ENCODE peak calls at places on chromosomes 13 and 19, in seven cellular contexts. H, S, C, W, V, Y and E are unnamed samples.

GRCh38 chr19:51448011-51448744 is 10.1 kb downstream of the SIGLEC8 start:
- DNase-seq in H (no peak), S (no peak), C (no peak), W (no peak), V (no peak), Y (no peak), E (no peak)

GRCh38 chr19:3573162-3573857 is 566 bp downstream of the HMG20B start:
- DNase-seq in H (peak), S (no peak), C (no peak), W (peak), V (no peak), Y (no peak), E (no peak)

GRCh38 chr13:81540777-81541176 is 1199.9 kb upstream of the SPRY2 start:
- DNase-seq in H (no peak), S (no peak), C (no peak), W (no peak), V (no peak), Y (no peak), E (no peak)

GRCh38 chr19:33403221-33403972 is 29.9 kb downstream of the CEBPG start:
- DNase-seq in H (no peak), S (peak), C (no peak), W (peak), V (no peak), Y (no peak), E (no peak)

GRCh38 chr13:74217816-74218215 is 83.6 kb upstream of the KLF12 start:
- DNase-seq in H (no peak), S (no peak), C (no peak), W (no peak), V (peak), Y (no peak), E (no peak)

GRCh38 chr19:54207908-54208783 is 7.5 kb downstream of the RPS9 start:
- DNase-seq in H (peak), S (peak), C (peak), W (peak), V (peak), Y (no peak), E (no peak)

GRCh38 chr13:21945195-21945594 is 274.3 kb downstream of the FGF9 start:
- DNase-seq in H (no peak), S (no peak), C (no peak), W (no peak), V (no peak), Y (no peak), E (no peak)

GRCh38 chr19:49338691-49339363 is 3.6 kb downstream of the CD37 start:
- DNase-seq in H (peak), S (peak), C (peak), W (peak), V (no peak), Y (no peak), E (no peak)

GRCh38 chr13:22789027-22789593 is 391.7 kb upstream of the SGCG start:
- DNase-seq in H (no peak), S (no peak), C (no peak), W (no peak), V (no peak), Y (no peak), E (no peak)

GRCh38 chr19:3120611-3121231 is 15.1 kb upstream of the GNA15 start:
- DNase-seq in H (no peak), S (no peak), C (no peak), W (no peak), V (no peak), Y (no peak), E (no peak)

DNA sequence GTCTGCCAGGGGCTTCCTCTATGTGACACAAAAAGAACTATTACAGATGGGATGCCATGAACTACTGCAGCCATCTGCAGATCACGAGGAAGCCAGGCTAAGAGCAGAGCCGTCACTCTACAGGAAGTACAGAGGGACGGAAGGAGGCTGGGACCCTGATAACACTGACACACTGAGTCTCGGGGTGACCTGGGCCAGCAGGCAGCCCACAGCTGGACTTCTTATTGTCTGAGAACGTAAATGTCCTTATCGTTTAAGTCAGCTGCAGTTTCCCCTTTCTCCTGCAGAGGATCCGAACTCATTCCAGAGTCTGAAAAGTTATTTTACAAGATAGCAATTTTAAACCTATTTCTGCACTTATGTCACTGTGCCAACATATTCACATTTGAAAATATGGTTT is 20.7 kb downstream of the PARP4 start:
- DNase-seq in H (no peak), S (no peak), C (no peak), W (no peak), V (no peak), Y (no peak), E (no peak)
- TF ChIP-seq CTCF in H (no peak), S (no peak), C (no peak), W (no peak), V (peak), Y (no peak), E (no peak)

GRCh38 chr19:13841339-13842293 is 35.3 kb upstream of the NANOS3 start:
- DNase-seq in H (peak), S (peak), C (no peak), W (peak), V (no peak), Y (no peak), E (no peak)

GRCh38 chr19:13839193-13839937 is 37.6 kb upstream of the NANOS3 start:
- DNase-seq in H (peak), S (peak), C (peak), W (peak), V (peak), Y (no peak), E (no peak)

GRCh38 chr19:13838943-13839192 is 38.1 kb upstream of the NANOS3 start:
- DNase-seq in H (no peak), S (no peak), C (no peak), W (no peak), V (no peak), Y (no peak), E (no peak)

GRCh38 chr19:13840751-13841338 is 36.1 kb upstream of the NANOS3 start:
- DNase-seq in H (no peak), S (no peak), C (no peak), W (no peak), V (peak), Y (no peak), E (no peak)

DNA sequence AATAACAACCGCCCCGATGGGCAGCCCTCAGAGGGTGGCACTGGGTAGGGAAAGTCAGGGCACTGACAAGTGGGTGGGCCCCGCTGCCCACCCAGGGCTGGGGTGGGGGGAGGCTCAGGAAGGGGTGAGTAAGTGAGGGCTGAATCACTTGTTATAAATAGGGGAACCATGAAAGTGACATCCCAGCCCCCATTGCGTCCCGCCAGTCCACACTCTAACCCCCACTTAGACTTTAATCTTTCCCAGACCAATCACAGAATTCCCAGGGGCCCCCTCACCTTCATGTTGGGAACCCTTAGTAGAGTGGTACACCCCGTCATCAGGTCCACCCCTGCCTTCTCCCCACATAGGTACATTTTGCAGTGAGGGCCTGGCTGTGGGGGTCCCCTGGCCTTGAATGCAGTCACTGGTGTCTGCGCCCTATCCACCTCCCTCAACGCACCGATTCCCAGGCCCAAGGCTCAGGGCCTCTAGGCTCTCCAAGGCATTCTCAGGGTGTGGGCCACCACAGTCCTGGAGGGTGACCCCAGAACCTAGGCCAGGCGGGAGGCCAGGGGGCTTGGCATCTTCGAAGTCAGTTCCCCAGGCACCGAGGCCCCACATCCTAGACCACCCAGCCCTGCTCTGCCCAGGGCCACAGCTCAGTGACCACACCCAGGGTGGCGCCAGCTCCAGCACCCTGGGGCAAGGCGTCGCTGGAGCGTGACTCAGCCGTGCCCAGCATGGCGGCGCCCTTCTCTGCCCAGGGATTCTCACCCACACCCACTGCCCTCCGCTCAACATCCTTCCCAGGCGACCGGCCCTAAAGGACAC is 36.8 kb upstream of the NANOS3 start:
- DNase-seq in H (peak), S (peak), C (peak), W (peak), V (peak), Y (no peak), E (no peak)
- H3K4me3 ChIP-seq in H (peak), S (peak), C (peak), W (peak), V (peak), Y (peak), E (no peak)

GRCh38 chr19:18798384-18799352 is 7.6 kb upstream of the COMP start:
- DNase-seq in H (peak), S (peak), C (no peak), W (no peak), V (no peak), Y (no peak), E (no peak)
- TF ChIP-seq CTCF in H (no peak), S (no peak), C (peak), W (no peak), V (no peak), Y (no peak), E (no peak)

GRCh38 chr19:13505164-13505695 is 1.0 kb downstream of the CACNA1A start:
- DNase-seq in H (no peak), S (no peak), C (no peak), W (no peak), V (no peak), Y (no peak), E (no peak)

GRCh38 chr19:13503570-13504235 is 2.6 kb downstream of the CACNA1A start:
- DNase-seq in H (no peak), S (no peak), C (no peak), W (no peak), V (no peak), Y (no peak), E (no peak)

GRCh38 chr19:13506550-13506878 is 235 bp upstream of the CACNA1A start:
- DNase-seq in H (no peak), S (no peak), C (no peak), W (no peak), V (peak), Y (no peak), E (no peak)

GRCh38 chr19:13507053-13507611 is 853 bp upstream of the CACNA1A start:
- DNase-seq in H (no peak), S (no peak), C (no peak), W (no peak), V (peak), Y (no peak), E (no peak)

GRCh38 chr19:13505761-13506549 is at the start of gene CACNA1A:
- DNase-seq in H (no peak), S (no peak), C (no peak), W (no peak), V (peak), Y (no peak), E (no peak)
- H3K4me3 ChIP-seq in H (peak), S (peak), C (peak), W (peak), V (peak), Y (no peak), E (no peak)

GRCh38 chr19:10653482-10653731 is 739 bp upstream of the ILF3 start:
- DNase-seq in H (no peak), S (no peak), C (no peak), W (no peak), V (no peak), Y (no peak), E (no peak)

GRCh38 chr19:10651821-10652220 is 2.3 kb upstream of the ILF3 start:
- DNase-seq in H (no peak), S (no peak), C (no peak), W (no peak), V (no peak), Y (no peak), E (no peak)

GRCh38 chr19:10653732-10654609 is at the start of gene ILF3:
- DNase-seq in H (peak), S (peak), C (peak), W (peak), V (peak), Y (peak), E (peak)

GRCh38 chr19:10654610-10655456 is 687 bp downstream of the ILF3 start:
- DNase-seq in H (peak), S (peak), C (peak), W (peak), V (peak), Y (no peak), E (no peak)

GRCh38 chr19:10655457-10656312 is 1.5 kb downstream of the ILF3 start:
- DNase-seq in H (peak), S (peak), C (no peak), W (no peak), V (peak), Y (no peak), E (no peak)
- TF ChIP-seq CTCF in H (no peak), S (peak), C (peak), W (no peak), V (peak), Y (no peak), E (peak)

GRCh38 chr19:1854032-1854541 is 5.8 kb upstream of the REXO1 start:
- DNase-seq in H (no peak), S (no peak), C (no peak), W (no peak), V (no peak), Y (no peak), E (no peak)

GRCh38 chr19:1855828-1856255 is 7.5 kb downstream of the KLF16 start:
- DNase-seq in H (peak), S (no peak), C (no peak), W (no peak), V (peak), Y (no peak), E (no peak)

GRCh38 chr19:1853295-1854031 is 5.2 kb upstream of the REXO1 start:
- DNase-seq in H (peak), S (peak), C (peak), W (peak), V (peak), Y (no peak), E (peak)

GRCh38 chr19:1855040-1855827 is 7.0 kb upstream of the REXO1 start:
- DNase-seq in H (peak), S (peak), C (peak), W (peak), V (peak), Y (no peak), E (peak)

DNA sequence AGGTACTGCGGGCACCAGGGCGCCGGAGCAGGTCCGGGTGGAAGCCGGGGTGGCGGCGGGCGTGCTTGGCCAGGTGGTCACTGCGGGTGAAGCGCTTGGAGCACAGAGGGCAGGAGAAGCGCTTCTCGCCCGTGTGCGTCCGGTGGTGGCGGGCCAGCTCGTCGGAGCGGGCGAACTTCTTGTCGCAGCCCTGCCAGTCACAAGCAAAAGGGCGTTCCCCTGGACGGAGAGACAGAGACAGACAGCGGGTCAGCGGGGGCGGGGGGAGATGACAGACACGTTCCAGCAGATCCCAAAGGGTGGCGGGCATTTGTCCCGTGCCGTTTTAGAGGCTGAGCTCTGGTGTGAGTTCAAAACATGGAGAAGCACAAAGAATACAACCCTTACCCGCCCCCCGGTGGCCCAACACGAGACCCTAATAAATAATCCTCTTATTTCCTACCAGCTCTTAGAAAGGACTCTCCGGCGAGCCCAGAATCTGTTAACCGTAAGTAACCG is 6.3 kb upstream of the REXO1 start:
- DNase-seq in H (peak), S (peak), C (no peak), W (no peak), V (no peak), Y (no peak), E (no peak)
- H3K4me3 ChIP-seq in H (peak), S (no peak), C (no peak), W (no peak), V (peak), Y (peak), E (no peak)